ENCODE peak calls at places on chromosomes 11 and 22, in five cellular contexts. Z is HFFc6, C is AG04450, M is Peyer's patch, O is suprapubic skin. I is an unnamed sample.

GRCh38 chr11:73249304-73249703 is 22.8 kb upstream of the P2RY6 start:
- DNase-seq in Z (no peak), C (no peak), M (peak), O (no peak), I (no peak)

GRCh38 chr11:68309621-68310185 is 2.7 kb upstream of the LRP5 start:
- DNase-seq in Z (no peak), C (no peak), M (no peak), O (no peak), I (no peak)

GRCh38 chr22:39012525-39013516 is 1.2 kb upstream of the APOBEC3C start:
- DNase-seq in Z (no peak), C (no peak), M (no peak), O (no peak), I (no peak)

GRCh38 chr22:46382524-46382923 is 47.0 kb downstream of the TRMU start:
- DNase-seq in Z (no peak), C (no peak), M (no peak), O (no peak), I (no peak)

GRCh38 chr11:93814966-93815633 is 31.0 kb downstream of the MED17 start:
- DNase-seq in Z (no peak), C (no peak), M (no peak), O (no peak), I (no peak)

GRCh38 chr11:70568504-70569172 is 170.3 kb downstream of the CTTN start:
- DNase-seq in Z (peak), C (no peak), M (peak), O (no peak), I (no peak)

GRCh38 chr11:116375221-116375620 is 397.6 kb downstream of the BUD13 start:
- DNase-seq in Z (no peak), C (no peak), M (no peak), O (no peak), I (no peak)

GRCh38 chr11:89177691-89178231 is at the start of gene TYR:
- DNase-seq in Z (no peak), C (no peak), M (no peak), O (no peak), I (no peak)

GRCh38 chr11:72814831-72815618 is 814 bp downstream of the ATG16L2 start:
- DNase-seq in Z (peak), C (no peak), M (peak), O (peak), I (no peak)

GRCh38 chr11:8168485-8169257 is at the start of gene RIC3:
- DNase-seq in Z (no peak), C (no peak), M (peak), O (no peak), I (no peak)
- TF ChIP-seq CTCF in Z (no peak), C (no peak), M (no peak), O (no peak), I (no peak)

GRCh38 chr11:2436013-2436520 is 8.2 kb downstream of the TRPM5 start:
- DNase-seq in Z (no peak), C (no peak), M (no peak), O (peak), I (no peak)

GRCh38 chr11:2439820-2440219 is 4.5 kb downstream of the TRPM5 start:
- DNase-seq in Z (no peak), C (no peak), M (no peak), O (no peak), I (no peak)

GRCh38 chr11:2436521-2437031 is 7.7 kb downstream of the TRPM5 start:
- DNase-seq in Z (no peak), C (no peak), M (no peak), O (peak), I (no peak)

GRCh38 chr11:2435288-2436012 is 8.9 kb downstream of the TRPM5 start:
- DNase-seq in Z (no peak), C (no peak), M (no peak), O (peak), I (no peak)

GRCh38 chr11:2437516-2437915 is 6.8 kb downstream of the TRPM5 start:
- DNase-seq in Z (no peak), C (no peak), M (no peak), O (peak), I (no peak)
- TF ChIP-seq CTCF in Z (no peak), C (no peak), M (no peak), O (no peak), I (no peak)

GRCh38 chr11:118156531-118157185 is 4.0 kb upstream of the SCN4B start:
- DNase-seq in Z (no peak), C (no peak), M (no peak), O (no peak), I (no peak)
- TF ChIP-seq CTCF in Z (peak), C (no peak), M (no peak), O (no peak), I (no peak)

GRCh38 chr11:27847496-27847895 is 147.2 kb upstream of the BDNF start:
- DNase-seq in Z (no peak), C (no peak), M (no peak), O (no peak), I (no peak)

GRCh38 chr11:27848423-27848822 is 148.2 kb upstream of the BDNF start:
- DNase-seq in Z (no peak), C (no peak), M (no peak), O (no peak), I (no peak)
- TF ChIP-seq CTCF in Z (no peak), C (no peak), M (no peak), O (no peak), I (no peak)

GRCh38 chr11:46346886-46347636 is at the start of gene DGKZ:
- DNase-seq in Z (peak), C (no peak), M (peak), O (peak), I (peak)
- TF ChIP-seq CTCF in Z (peak), C (peak), M (peak), O (peak), I (peak)

GRCh38 chr22:43587574-43587973 is 175.8 kb downstream of the MPPED1 start:
- DNase-seq in Z (no peak), C (no peak), M (no peak), O (no peak), I (no peak)

GRCh38 chr22:43592470-43592869 is 180.7 kb downstream of the MPPED1 start:
- DNase-seq in Z (no peak), C (no peak), M (no peak), O (no peak), I (no peak)
- TF ChIP-seq CTCF in Z (peak), C (peak), M (no peak), O (no peak), I (no peak)

DNA sequence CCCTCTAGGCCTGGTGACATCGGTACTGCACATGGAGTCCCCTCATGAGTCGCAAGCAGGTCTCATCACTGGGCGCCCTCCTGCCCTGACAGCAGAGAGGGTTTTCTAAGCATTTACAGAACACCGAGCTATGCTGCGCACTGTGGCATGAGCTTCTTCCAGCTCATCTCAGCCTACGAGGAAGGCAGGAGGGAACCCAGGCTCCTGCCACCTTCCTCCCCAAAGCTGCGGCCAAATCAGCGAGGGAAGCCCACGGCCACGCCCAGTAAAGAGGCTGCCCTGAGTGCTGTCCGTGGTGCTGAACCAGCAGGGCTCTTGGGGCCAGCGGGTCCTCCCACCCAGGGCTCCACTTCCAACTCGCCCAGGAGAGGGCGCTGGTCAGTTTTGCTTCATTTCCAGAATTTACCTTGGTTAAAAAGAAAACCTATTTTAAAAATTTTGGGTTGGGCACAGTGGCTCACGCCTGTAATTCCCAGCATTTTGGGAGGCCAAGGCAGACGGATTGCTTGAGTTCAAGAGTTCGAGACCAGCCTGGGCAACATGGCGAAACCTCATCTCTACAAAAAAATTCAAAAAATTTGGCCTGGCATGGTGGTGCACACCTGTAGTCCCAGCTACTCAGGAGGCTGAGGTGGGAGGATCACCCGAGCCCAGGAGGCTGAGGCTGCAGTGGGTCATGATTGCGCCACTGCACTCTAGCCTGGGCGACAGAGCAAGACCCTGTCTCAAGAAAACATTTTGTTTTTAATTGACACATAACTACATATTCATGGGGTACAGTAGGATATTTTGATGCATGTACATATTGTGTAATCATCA is 34.2 kb downstream of the PHF21B start:
- DNase-seq in Z (peak), C (peak), M (peak), O (no peak), I (peak)
- TF ChIP-seq CTCF in Z (peak), C (peak), M (peak), O (peak), I (peak)

GRCh38 chr11:450809-451451 is 851 bp downstream of the PTDSS2 start:
- DNase-seq in Z (peak), C (no peak), M (peak), O (peak), I (no peak)
- TF ChIP-seq CTCF in Z (peak), C (peak), M (peak), O (no peak), I (peak)

GRCh38 chr22:36563001-36563400 is 34.0 kb upstream of the EIF3D start:
- DNase-seq in Z (no peak), C (no peak), M (no peak), O (no peak), I (no peak)
- TF ChIP-seq CTCF in Z (peak), C (no peak), M (no peak), O (no peak), I (no peak)

DNA sequence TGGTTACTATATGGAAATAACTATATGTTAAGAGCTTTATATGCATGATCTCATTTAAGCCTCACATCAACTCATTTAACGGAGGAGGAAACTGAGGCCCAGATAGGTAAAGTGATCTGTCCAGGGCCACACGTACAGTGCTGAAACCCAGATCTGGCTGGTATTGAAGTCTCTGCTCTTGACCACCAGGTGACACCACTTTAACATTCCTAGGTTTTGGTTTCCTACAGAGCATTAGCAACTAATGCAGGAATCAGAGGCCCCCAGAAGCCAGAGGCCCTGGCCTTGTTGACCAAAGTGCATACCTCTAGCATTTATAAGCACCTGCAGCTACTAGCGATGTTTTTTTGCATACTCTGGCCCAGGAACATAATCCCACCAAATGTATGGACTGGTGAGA is 12.9 kb upstream of the LIMK2 start:
- DNase-seq in Z (no peak), C (no peak), M (peak), O (no peak), I (no peak)
- TF ChIP-seq CTCF in Z (peak), C (no peak), M (peak), O (no peak), I (no peak)

I was measured in osteocyte.